ENCODE peak calls at places on chromosomes 12 and 14, in nine cellular contexts. M is stomach, B is GM12892, D is GM23338, A is suprapubic skin, L is spleen, Z is K562, E is HCT116, F is H1. V is an unnamed sample.

GRCh38 chr14:102407258-102407657 is 44.5 kb downstream of the TECPR2 start:
- DNase-seq in M (no peak), L (no peak), B (no peak), D (no peak), E (no peak), Z (no peak), F (no peak), A (no peak), V (no peak)

GRCh38 chr12:27780612-27781408 is 774 bp upstream of the MANSC4 start:
- DNase-seq in L (no peak), D (peak; percentile 60), A (peak; percentile 68), E (no peak), B (peak; percentile 38), Z (peak; percentile 40), F (no peak), M (peak; percentile 26), V (peak; percentile 36)

GRCh38 chr12:106141003-106141402 is 2.2 kb upstream of the NUAK1 start:
- DNase-seq in Z (no peak), D (no peak), L (no peak), A (no peak), B (no peak), F (no peak), M (no peak), E (no peak), V (no peak)

GRCh38 chr14:80927385-80927989 is 14.1 kb downstream of the CEP128 start:
- DNase-seq in L (no peak), D (peak; percentile 46), B (no peak), A (no peak), Z (no peak), M (no peak), F (no peak), E (no peak), V (no peak)

GRCh38 chr14:77347746-77348145 is 26.9 kb downstream of the GSTZ1 start:
- DNase-seq in A (no peak), L (no peak), M (no peak), E (no peak), F (no peak), D (no peak), Z (no peak), B (no peak), V (no peak)

GRCh38 chr12:43038991-43039390 is 449.4 kb upstream of the PRICKLE1 start:
- DNase-seq in L (no peak), E (no peak), Z (no peak), F (no peak), M (no peak), D (no peak), B (no peak), A (no peak), V (no peak)

GRCh38 chr12:71439613-71440392 is at the start of gene LGR5:
- DNase-seq in E (no peak), D (peak; percentile 73), A (peak; percentile 70), Z (no peak), L (peak; percentile 73), F (no peak), M (no peak), B (no peak), V (peak; percentile 34)

GRCh38 chr12:122867701-122868461 is 28.0 kb downstream of the VPS37B start:
- DNase-seq in D (peak; percentile 84), Z (peak; percentile 57), M (peak; percentile 95), E (no peak), F (no peak), L (peak; percentile 83), B (peak; percentile 20), A (peak; percentile 67), V (no peak)

GRCh38 chr14:58898655-58899316 is 261.0 kb downstream of the DACT1 start:
- DNase-seq in D (no peak), E (no peak), Z (no peak), B (no peak), F (no peak), M (no peak), L (no peak), A (no peak), V (no peak)

GRCh38 chr14:56858422-56858821 is 48.1 kb upstream of the OTX2 start:
- DNase-seq in E (no peak), Z (peak; percentile 2), L (no peak), D (peak; percentile 31), F (no peak), M (no peak), A (no peak), B (no peak), V (no peak)

GRCh38 chr14:87018294-87018693 is 974.7 kb downstream of the GALC start:
- DNase-seq in B (no peak), A (no peak), Z (no peak), M (no peak), L (no peak), D (no peak), E (no peak), F (no peak), V (no peak)

GRCh38 chr12:1691123-1692007 is 495 bp downstream of the ADIPOR2 start:
- DNase-seq in E (no peak), A (peak; percentile 73), Z (peak; percentile 65), B (no peak), D (peak; percentile 86), L (peak; percentile 93), M (peak; percentile 46), F (peak; percentile 13), V (no peak)

DNA sequence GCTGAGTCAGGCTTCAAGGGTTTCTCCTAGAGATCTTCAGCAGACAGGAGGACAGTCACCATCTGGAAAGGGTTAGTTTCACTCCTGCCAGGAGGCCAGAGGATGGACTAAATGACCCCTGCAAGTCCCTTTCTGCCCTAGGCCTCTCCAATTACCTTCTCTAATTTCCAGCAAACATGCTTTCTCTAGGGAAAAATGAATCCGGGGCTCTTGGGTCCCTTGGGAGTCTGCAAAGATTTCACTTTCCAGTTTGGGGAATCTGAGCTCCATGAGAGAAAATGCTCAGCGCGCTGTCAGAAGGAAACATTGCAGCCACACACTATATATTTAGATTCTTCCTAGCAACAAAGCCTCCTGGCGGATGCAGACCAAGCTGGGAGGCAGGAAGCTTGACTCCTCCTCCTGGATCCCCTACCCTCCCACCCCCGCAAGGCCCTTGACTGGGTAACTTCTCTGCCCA is 184.4 kb upstream of the CCND2 start:
- DNase-seq in E (no peak), L (no peak), A (no peak), Z (no peak), F (no peak), B (no peak), M (no peak), D (peak; percentile 53), V (no peak)
- TF ChIP-seq POLR2AphosphoS5 in E (no peak), L (no peak), A (no peak), Z (no peak), F (no peak), B (no peak), M (no peak), D (no peak), V (no peak)

DNA sequence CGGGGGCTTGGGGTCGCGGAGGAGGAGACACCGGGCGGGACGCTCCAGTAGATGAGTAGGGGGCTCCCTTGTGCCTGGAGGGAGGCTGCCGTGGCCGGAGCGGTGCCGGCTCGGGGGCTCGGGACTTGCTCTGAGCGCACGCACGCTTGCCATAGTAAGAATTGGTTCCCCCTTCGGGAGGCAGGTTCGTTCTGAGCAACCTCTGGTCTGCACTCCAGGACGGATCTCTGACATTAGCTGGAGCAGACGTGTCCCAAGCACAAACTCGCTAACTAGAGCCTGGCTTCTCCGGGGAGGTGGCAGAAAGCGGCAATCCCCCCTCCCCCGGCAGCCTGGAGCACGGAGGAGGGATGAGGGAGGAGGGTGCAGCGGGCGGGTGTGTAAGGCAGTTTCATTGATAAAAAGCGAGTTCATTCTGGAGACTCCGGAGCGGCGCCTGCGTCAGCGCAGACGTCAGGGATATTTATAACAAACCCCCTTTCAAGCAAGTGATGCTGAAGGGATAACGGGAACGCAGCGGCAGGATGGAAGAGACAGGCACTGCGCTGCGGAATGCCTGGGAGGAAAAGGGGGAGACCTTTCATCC is 618 bp downstream of the FOS start:
- DNase-seq in M (no peak), B (peak; percentile 23), A (peak; percentile 86), D (peak; percentile 46), E (no peak), L (peak; percentile 89), Z (peak; percentile 64), F (no peak), V (peak; percentile 25)
- TF ChIP-seq POLR2AphosphoS5 in M (peak; percentile 71), B (no peak), A (no peak), D (no peak), E (no peak), L (no peak), Z (no peak), F (no peak), V (no peak)

GRCh38 chr12:51904951-51905471 is 2.3 kb upstream of the ACVRL1 start:
- DNase-seq in B (no peak), Z (no peak), A (peak; percentile 56), D (no peak), L (no peak), M (no peak), E (no peak), F (no peak), V (no peak)
- TF ChIP-seq POLR2AphosphoS5 in B (no peak), Z (no peak), A (no peak), D (no peak), L (no peak), M (peak; percentile 23), E (no peak), F (no peak), V (no peak)

GRCh38 chr12:46165191-46165590 is 103.7 kb downstream of the SLC38A1 start:
- DNase-seq in Z (no peak), B (no peak), E (no peak), M (no peak), L (no peak), A (no peak), F (no peak), D (no peak), V (no peak)

GRCh38 chr12:46164186-46164585 is 104.7 kb downstream of the SLC38A1 start:
- DNase-seq in M (no peak), E (no peak), Z (no peak), B (no peak), F (no peak), D (no peak), L (no peak), A (no peak), V (no peak)

GRCh38 chr12:46160981-46161690 is 107.7 kb downstream of the SLC38A1 start:
- DNase-seq in Z (no peak), F (no peak), L (no peak), E (no peak), A (no peak), M (no peak), B (no peak), D (no peak), V (no peak)

GRCh38 chr12:46159239-46159901 is 109.5 kb downstream of the SLC38A1 start:
- DNase-seq in A (no peak), F (no peak), D (no peak), L (no peak), B (no peak), Z (no peak), M (no peak), E (no peak), V (no peak)

DNA sequence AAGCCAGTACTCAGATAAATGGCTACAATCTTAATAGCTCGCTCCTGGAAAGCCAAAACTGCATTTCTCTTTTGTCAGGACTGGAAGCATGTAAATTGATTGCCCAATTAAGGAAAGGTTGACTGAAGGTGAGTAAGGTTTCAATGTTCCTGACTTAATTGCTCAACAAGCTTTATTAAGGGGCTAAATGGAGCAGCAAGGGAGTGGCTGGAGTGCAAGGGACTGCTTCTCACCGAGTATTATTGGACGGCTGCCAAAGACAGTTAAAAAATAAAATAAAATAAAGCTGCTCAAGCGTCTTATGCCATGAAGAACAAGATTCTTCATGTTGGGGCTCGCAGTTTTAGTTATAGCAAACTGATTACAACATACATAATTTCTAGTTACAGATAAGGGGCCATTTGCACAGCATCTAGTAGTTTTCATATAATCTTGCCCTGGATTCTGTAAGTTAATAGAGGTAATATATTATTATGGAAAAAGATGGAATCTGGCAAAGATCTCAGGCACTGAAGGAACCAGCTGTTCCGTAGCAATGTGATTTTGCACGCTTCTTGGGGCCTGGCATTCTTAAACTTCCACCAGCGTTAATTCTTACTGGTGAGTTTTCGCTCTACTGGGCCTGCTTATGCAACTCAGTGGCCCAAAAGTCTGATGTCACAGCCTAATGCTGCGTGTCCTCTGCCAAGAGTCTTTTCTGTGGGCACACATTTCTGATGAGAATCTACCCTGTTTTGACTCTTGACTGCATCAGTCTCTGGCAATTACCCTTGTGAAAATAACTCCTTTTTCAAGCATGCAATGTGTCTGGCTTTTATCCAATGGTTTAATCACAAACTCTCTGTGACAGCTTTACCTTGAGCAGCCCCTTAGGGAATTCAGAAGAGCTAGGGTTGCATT is 108.5 kb downstream of the SLC38A1 start:
- DNase-seq in L (no peak), M (no peak), D (no peak), E (no peak), A (no peak), F (no peak), B (no peak), Z (no peak), V (no peak)
- TF ChIP-seq POLR2AphosphoS5 in L (no peak), M (peak; percentile 52), D (no peak), E (no peak), A (no peak), F (no peak), B (no peak), Z (no peak), V (no peak)

V was measured in GM12891.